ENCODE peak calls at places on chromosomes 1 and 21, in eight cellular contexts. Y is activated CD4-positive, alpha-beta T cell treated with anti-CD3 and anti-CD28 coated beads, Interleukin-2, amount 50 U/mL, for 4 hours; W is right cardiac atrium; L is CD8-positive, alpha-beta memory T cell; A is stimulated activated CD4-positive, alpha-beta T cell treated with anti-CD3 and anti-CD28 coated beads, Interleukin-2, amount 100 ng/mL, for 48 hours; H is HS-5; O is fibroblast of lung; F is HEK293T. D is an unnamed sample.

GRCh38 chr21:28142692-28143091 is 850.0 kb downstream of the LTN1 start:
- DNase-seq in Y (no peak), W (no peak), L (no peak), A (no peak), H (peak; percentile 49), O (peak; percentile 70), F (no peak), D (peak; percentile 3)

GRCh38 chr1:158945061-158945460 is 13.7 kb downstream of the PYHIN1 start:
- DNase-seq in Y (no peak), W (no peak), L (no peak), A (no peak), H (no peak), O (no peak), F (no peak), D (peak; percentile 14)

GRCh38 chr1:147201276-147201675 is 23.9 kb downstream of the FMO5 start:
- DNase-seq in Y (no peak), W (no peak), L (no peak), A (no peak), H (peak; percentile 14), O (no peak), F (no peak), D (no peak)

GRCh38 chr1:169100208-169100882 is 6.1 kb upstream of the ATP1B1 start:
- DNase-seq in Y (no peak), W (no peak), L (no peak), A (no peak), H (no peak), O (no peak), F (no peak), D (no peak)

GRCh38 chr1:236654957-236655356 is 31.3 kb upstream of the ACTN2 start:
- DNase-seq in Y (no peak), W (no peak), L (no peak), A (no peak), H (no peak), O (no peak), F (no peak), D (no peak)

GRCh38 chr1:171898956-171899355 is 57.7 kb downstream of the DNM3 start:
- DNase-seq in Y (no peak), W (no peak), L (no peak), A (no peak), H (no peak), O (peak; percentile 39), F (peak; percentile 13), D (peak; percentile 92)

GRCh38 chr1:229718177-229718576 is 92.1 kb downstream of the URB2 start:
- DNase-seq in Y (no peak), W (no peak), L (no peak), A (no peak), H (no peak), O (no peak), F (no peak), D (peak; percentile 79)

GRCh38 chr1:85629532-85629920 is 49.0 kb downstream of the CCN1 start:
- DNase-seq in Y (no peak), W (no peak), L (no peak), A (no peak), H (no peak), O (peak; percentile 33), F (no peak), D (peak; percentile 86)

GRCh38 chr1:185934476-185935189 is 200.4 kb downstream of the HMCN1 start:
- DNase-seq in Y (no peak), W (no peak), L (no peak), A (no peak), H (peak; percentile 16), O (peak; percentile 51), F (no peak), D (no peak)

GRCh38 chr21:44253832-44254700 is 7.6 kb downstream of the DNMT3L start:
- DNase-seq in Y (no peak), W (peak; percentile 39), L (no peak), A (no peak), H (no peak), O (no peak), F (no peak), D (no peak)